ENCODE peak calls at places on chromosomes 16 and 17, in nine cellular contexts. D is hypothalamus; A is GM03348; E is cardiac fibroblast; M is Daoy; S is occipital lobe; J is iris pigment epithelial cell; B is CD8-positive, alpha-beta T cell; K is NCI-H1092 treated with DMSO at 0.1 percent for 48 hours. T is an unnamed sample.

GRCh38 chr17:42067371-42068180 is 17.2 kb upstream of the C17orf113 start:
- DNase-seq in J (peak; percentile 36), M (peak; percentile 66), K (peak; percentile 13), E (peak; percentile 56), D (no peak), S (peak; percentile 4), B (peak; percentile 62), A (peak; percentile 81), T (peak; percentile 42)

GRCh38 chr17:77884967-77885641 is 73.4 kb upstream of the TNRC6C start:
- DNase-seq in B (no peak), K (peak; percentile 36), D (no peak), A (no peak), J (no peak), E (no peak), M (no peak), S (no peak), T (peak; percentile 7)

GRCh38 chr17:42518046-42518754 is 17.8 kb upstream of the NAGLU start:
- DNase-seq in J (peak; percentile 96), K (no peak), S (peak; percentile 51), E (peak; percentile 99), M (peak; percentile 91), A (peak; percentile 87), D (peak; percentile 26), B (no peak), T (no peak)

GRCh38 chr16:86834451-86835035 is 256.2 kb downstream of the FOXL1 start:
- DNase-seq in A (peak; percentile 58), K (no peak), B (no peak), S (no peak), M (peak; percentile 89), D (no peak), E (peak; percentile 66), J (peak; percentile 55), T (no peak)

GRCh38 chr17:17935321-17936271 is 36.6 kb downstream of the TOM1L2 start:
- DNase-seq in D (no peak), B (no peak), E (peak; percentile 91), S (no peak), A (peak; percentile 93), M (peak; percentile 73), J (peak; percentile 95), K (no peak), T (no peak)

GRCh38 chr16:55171241-55171640 is 152.8 kb upstream of the IRX6 start:
- DNase-seq in M (no peak), B (no peak), D (no peak), A (no peak), E (no peak), J (no peak), K (no peak), S (no peak), T (no peak)

GRCh38 chr16:82293671-82294070 is 123.6 kb upstream of the MPHOSPH6 start:
- DNase-seq in B (no peak), M (no peak), S (no peak), J (no peak), E (no peak), K (no peak), A (no peak), D (no peak), T (no peak)

GRCh38 chr17:4035081-4035680 is 70.9 kb upstream of the ATP2A3 start:
- DNase-seq in S (no peak), D (no peak), J (no peak), B (no peak), E (peak; percentile 5), M (no peak), K (no peak), A (no peak), T (no peak)

GRCh38 chr17:70134042-70134441 is 35.3 kb upstream of the KCNJ2 start:
- DNase-seq in D (no peak), J (no peak), S (no peak), B (no peak), A (no peak), E (no peak), M (no peak), K (no peak), T (no peak)

GRCh38 chr17:14204546-14204945 is 32.1 kb downstream of the CDRT15 start:
- DNase-seq in M (no peak), J (no peak), A (no peak), D (no peak), K (no peak), S (no peak), B (no peak), E (no peak), T (no peak)

GRCh38 chr17:70181866-70182265 is 12.5 kb downstream of the KCNJ2 start:
- DNase-seq in S (no peak), K (no peak), A (no peak), B (no peak), D (no peak), M (no peak), E (peak; percentile 36), J (peak; percentile 45), T (no peak)

GRCh38 chr17:64074704-64075484 is 54.5 kb upstream of the ICAM2 start:
- DNase-seq in B (no peak), A (peak; percentile 61), D (no peak), E (peak; percentile 67), K (no peak), J (peak; percentile 75), M (no peak), S (no peak), T (no peak)

GRCh38 chr17:42684033-42684625 is 1.8 kb downstream of the CNTNAP1 start:
- DNase-seq in J (no peak), K (no peak), M (no peak), A (no peak), E (no peak), D (no peak), S (no peak), B (no peak), T (no peak)

GRCh38 chr17:75814900-75815373 is 29.3 kb downstream of the UNC13D start:
- DNase-seq in A (no peak), M (peak; percentile 81), J (peak; percentile 85), D (no peak), S (no peak), E (peak; percentile 70), K (no peak), B (no peak), T (no peak)

GRCh38 chr16:4283939-4284338 is 11.1 kb upstream of the TFAP4 start:
- DNase-seq in A (no peak), K (no peak), J (peak; percentile 46), D (no peak), B (no peak), E (no peak), S (no peak), M (peak; percentile 63), T (no peak)

GRCh38 chr17:45775576-45776011 is 8.5 kb upstream of the CRHR1 start:
- DNase-seq in A (no peak), J (no peak), E (no peak), S (no peak), B (no peak), D (no peak), K (peak; percentile 59), M (peak; percentile 15), T (peak; percentile 40)

GRCh38 chr16:30893082-30893743 is 664 bp downstream of the BCL7C start:
- DNase-seq in M (no peak), A (peak; percentile 21), K (peak; percentile 28), B (no peak), D (no peak), E (no peak), S (no peak), J (no peak), T (peak; percentile 49)

GRCh38 chr17:81095608-81095888 is 60.6 kb downstream of the BAIAP2 start:
- DNase-seq in K (no peak), M (no peak), E (no peak), S (no peak), B (no peak), D (no peak), J (no peak), A (no peak), T (no peak)

GRCh38 chr16:70476272-70477020 is 22.1 kb downstream of the FCSK start:
- DNase-seq in M (peak; percentile 77), B (no peak), J (peak; percentile 81), D (no peak), A (peak; percentile 93), K (no peak), E (peak; percentile 69), S (no peak), T (no peak)

GRCh38 chr17:37438141-37438540 is 31.5 kb downstream of the TADA2A start:
- DNase-seq in D (no peak), J (no peak), E (no peak), K (no peak), A (no peak), B (no peak), M (no peak), S (no peak), T (no peak)

GRCh38 chr16:4795828-4796572 is 831 bp downstream of the SMIM22 start:
- DNase-seq in D (no peak), S (no peak), E (no peak), B (no peak), M (no peak), A (no peak), K (no peak), J (no peak), T (peak; percentile 64)

GRCh38 chr17:61551255-61551742 is 39.7 kb downstream of the NACA2 start:
- DNase-seq in J (peak; percentile 54), D (no peak), A (peak; percentile 77), B (no peak), E (peak; percentile 69), K (peak; percentile 21), S (no peak), M (peak; percentile 30), T (peak; percentile 22)

GRCh38 chr17:69159418-69159817 is 17.7 kb upstream of the ABCA6 start:
- DNase-seq in B (no peak), D (no peak), E (no peak), A (no peak), S (no peak), M (no peak), K (no peak), J (no peak), T (no peak)

GRCh38 chr17:40176409-40177110 is 710 bp upstream of the RAPGEFL1 start:
- DNase-seq in K (no peak), S (no peak), A (no peak), M (no peak), D (no peak), J (no peak), B (no peak), E (no peak), T (peak; percentile 39)